ENCODE peak calls at places on chromosomes 16 and 17, in four cellular contexts. U, I, F and P are unnamed samples.

GRCh38 chr17:42818379-42818778 is 5.7 kb downstream of the BECN1 start:
- DNase-seq in U (no peak), I (no peak), F (no peak), P (no peak)

GRCh38 chr17:37413875-37414519 is 7.3 kb downstream of the TADA2A start:
- DNase-seq in U (no peak), I (no peak), F (no peak), P (no peak)

GRCh38 chr16:81224836-81225235 is 13.7 kb upstream of the BCO1 start:
- DNase-seq in U (no peak), I (no peak), F (no peak), P (no peak)

GRCh38 chr17:79938696-79939435 is 96.8 kb downstream of the TBC1D16 start:
- DNase-seq in U (no peak), I (no peak), F (no peak), P (no peak)

GRCh38 chr16:84003001-84003400 is 35.0 kb downstream of the NECAB2 start:
- DNase-seq in U (no peak), I (no peak), F (no peak), P (no peak)

GRCh38 chr17:41492771-41493170 is 3.1 kb upstream of the KRT36 start:
- DNase-seq in U (peak), I (no peak), F (no peak), P (no peak)

GRCh38 chr16:1700246-1700645 is 5.7 kb upstream of the MAPK8IP3 start:
- DNase-seq in U (no peak), I (no peak), F (no peak), P (no peak)

GRCh38 chr16:70694088-70694487 is 8.2 kb upstream of the MTSS2 start:
- DNase-seq in U (peak), I (peak), F (no peak), P (no peak)

GRCh38 chr17:80185968-80186367 is 16.1 kb downstream of the CARD14 start:
- DNase-seq in U (no peak), I (no peak), F (no peak), P (no peak)

GRCh38 chr17:7478276-7479138 is 924 bp downstream of the ZBTB4 start:
- DNase-seq in U (peak), I (peak), F (no peak), P (peak)

GRCh38 chr17:7477392-7478275 is 1.8 kb downstream of the ZBTB4 start:
- DNase-seq in U (peak), I (no peak), F (peak), P (no peak)

GRCh38 chr17:7479139-7479388 is 367 bp downstream of the ZBTB4 start:
- DNase-seq in U (no peak), I (no peak), F (no peak), P (no peak)

GRCh38 chr17:7476951-7477350 is 2.5 kb downstream of the ZBTB4 start:
- DNase-seq in U (no peak), I (no peak), F (no peak), P (no peak)

DNA sequence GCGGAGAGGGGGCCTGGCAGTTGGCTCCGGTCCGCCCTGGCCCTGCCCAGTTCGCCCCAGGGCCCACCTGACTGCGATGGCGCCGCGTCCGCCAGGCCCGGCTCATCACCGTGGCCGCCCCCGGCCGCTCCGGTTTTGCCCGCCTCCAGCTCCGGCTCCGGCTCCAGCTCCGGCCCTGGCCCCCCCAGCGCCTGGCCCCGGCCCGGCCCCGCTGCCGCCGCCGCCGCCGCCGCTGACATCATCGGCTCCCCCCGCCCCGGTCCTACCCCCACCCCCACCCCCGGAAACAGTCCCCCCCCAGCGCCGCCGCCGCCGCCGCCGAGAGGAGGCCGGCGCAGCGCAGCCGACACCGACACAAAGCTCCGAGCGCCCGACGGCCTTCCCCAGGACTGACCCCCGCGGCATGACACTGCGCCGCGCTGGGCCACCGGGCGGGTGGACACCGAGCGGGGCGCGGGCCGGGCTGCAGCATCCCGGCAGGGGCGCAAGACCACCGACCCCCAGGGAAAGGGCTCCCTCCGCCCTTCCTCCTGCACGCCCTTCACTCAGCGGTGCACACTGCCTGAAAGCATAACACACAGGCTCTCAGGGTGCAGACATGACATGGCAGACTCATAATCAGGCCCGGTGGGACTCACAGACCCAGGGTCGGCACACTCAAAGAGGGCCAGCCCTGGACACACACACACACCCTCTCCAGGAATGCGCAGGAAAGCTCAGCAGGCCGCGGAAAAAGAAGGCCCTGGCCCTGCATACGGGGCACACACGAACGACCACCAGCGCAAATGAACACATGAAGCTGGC is at the start of gene ZBTB4:
- DNase-seq in U (peak), I (peak), F (no peak), P (peak)
- TF ChIP-seq POLR2A in U (peak), I (peak), F (peak), P (peak)

GRCh38 chr17:40129498-40129897 is 7.7 kb downstream of the MSL1 start:
- DNase-seq in U (no peak), I (no peak), F (no peak), P (no peak)

GRCh38 chr17:40139566-40140058 is 725 bp upstream of the CASC3 start:
- DNase-seq in U (peak), I (no peak), F (no peak), P (peak)

GRCh38 chr17:40130352-40131042 is 8.7 kb downstream of the MSL1 start:
- DNase-seq in U (no peak), I (no peak), F (no peak), P (no peak)

DNA sequence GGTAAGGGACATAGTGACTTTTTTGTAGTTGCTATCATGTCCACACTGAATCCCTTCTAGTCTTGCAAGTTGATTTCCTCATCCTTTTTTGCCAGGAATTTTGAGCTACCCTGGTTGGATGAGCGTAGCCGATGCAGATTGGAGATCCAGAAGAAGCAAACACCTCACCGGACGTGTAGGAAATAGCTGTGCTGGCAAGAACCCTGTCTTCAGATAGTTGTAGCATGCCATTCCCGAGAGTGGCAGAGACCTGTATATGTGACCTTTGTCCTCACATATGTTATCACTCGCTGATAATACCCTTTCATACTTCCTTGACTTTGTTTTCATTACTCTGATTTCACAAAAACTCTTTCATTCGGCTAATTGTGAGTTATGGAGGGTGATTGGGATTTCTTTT is 6.2 kb upstream of the CASC3 start:
- DNase-seq in U (no peak), I (no peak), F (no peak), P (no peak)
- H3K27ac ChIP-seq in U (no peak), I (no peak), F (peak), P (no peak)

DNA sequence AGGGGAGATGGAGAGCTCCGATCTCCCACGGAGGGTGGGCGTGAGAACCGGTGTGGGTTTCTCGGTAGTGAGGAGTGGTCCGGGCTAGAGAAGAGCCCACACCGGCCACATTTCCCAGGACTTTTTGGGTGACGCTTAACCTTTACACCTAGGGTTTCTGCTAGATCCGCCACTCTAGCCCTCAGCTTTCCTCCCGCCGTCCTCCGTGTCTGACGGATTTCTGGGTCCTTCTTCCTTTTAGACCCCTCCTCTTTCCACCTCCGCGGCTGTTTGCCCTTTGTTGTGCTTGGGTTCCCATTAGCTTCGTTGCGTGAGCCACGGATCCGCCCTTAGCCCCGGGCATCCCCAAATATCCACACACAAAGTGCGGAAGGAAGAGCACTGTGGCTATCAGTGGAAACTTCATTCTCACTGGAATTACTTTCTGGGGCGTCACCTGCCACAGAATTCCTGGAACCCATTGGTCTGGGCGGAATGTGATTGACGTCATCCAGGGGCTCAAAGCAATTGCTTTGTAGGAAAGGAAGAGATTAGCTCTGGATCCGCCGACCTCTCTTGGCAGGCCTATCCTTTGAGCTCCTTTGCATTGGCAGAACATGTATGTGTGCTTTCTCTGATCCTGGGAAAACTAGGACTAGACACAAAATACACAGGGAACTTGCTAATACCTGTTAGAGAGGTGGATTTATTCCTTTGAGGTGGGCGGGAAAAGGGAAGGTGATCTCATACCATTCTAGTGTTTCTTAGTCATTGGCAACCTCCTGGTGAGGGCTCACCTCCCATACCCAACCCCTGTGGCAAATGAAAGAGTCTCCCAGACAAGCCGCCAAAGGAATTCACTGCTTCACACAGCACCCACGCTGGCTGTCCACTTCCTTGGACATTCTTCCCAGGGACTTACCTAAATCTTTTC is 654 bp downstream of the TNFAIP1 start:
- DNase-seq in U (peak), I (peak), F (peak), P (peak)
- TF ChIP-seq POLR2A in U (peak), I (no peak), F (no peak), P (peak)

DNA sequence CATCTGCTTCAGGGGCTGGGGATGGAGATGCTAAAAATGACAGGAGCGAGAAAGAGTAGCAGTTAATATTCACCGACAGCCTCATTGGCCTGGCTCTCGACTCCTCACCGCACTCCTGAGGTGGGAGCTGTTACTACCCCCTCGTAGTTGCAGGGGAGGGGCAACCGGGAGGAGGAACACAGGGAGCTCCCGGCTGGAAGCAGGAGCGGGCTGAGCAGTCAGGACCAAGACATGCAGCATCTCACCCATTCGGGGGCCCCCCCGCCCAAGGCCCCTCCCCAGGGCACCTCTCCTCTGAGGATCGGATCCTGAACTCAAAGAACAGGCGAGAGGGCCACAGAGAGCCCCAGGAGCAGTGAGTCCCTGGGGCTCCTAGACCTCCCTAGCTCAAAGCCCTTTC is 4.5 kb upstream of the ACSF3 start:
- DNase-seq in U (no peak), I (no peak), F (no peak), P (no peak)
- H3K27ac ChIP-seq in U (no peak), I (no peak), F (no peak), P (no peak)